ENCODE peak calls at places on chromosome 14, in five cellular contexts. R is psoas muscle, D is bronchial epithelial cell, G is endothelial cell, E is left lung. T is an unnamed sample.

GRCh38 chr14:55942826-55943225 is 175.4 kb upstream of the PELI2 start:
- DNase-seq in R (no peak), D (no peak), G (no peak), E (no peak), T (no peak)

GRCh38 chr14:102917469-102918211 is 4.8 kb upstream of the AMN start:
- DNase-seq in R (peak; percentile 76), D (no peak), G (peak; percentile 78), E (no peak), T (peak; percentile 38)

GRCh38 chr14:99264691-99265090 is 7.3 kb downstream of the BCL11B start:
- DNase-seq in R (no peak), D (no peak), G (no peak), E (no peak), T (no peak)

GRCh38 chr14:90444077-90444696 is 47.4 kb downstream of the CALM1 start:
- DNase-seq in R (peak; percentile 74), D (peak; percentile 100), G (no peak), E (peak; percentile 86), T (no peak)

GRCh38 chr14:78917462-78917861 is 747.3 kb downstream of the NRXN3 start:
- DNase-seq in R (no peak), D (no peak), G (no peak), E (no peak), T (no peak)

GRCh38 chr14:101767618-101768362 is 6.3 kb downstream of the PPP2R5C start:
- DNase-seq in R (no peak), D (no peak), G (no peak), E (no peak), T (no peak)

GRCh38 chr14:85535916-85536834 is 6.2 kb downstream of the FLRT2 start:
- DNase-seq in R (no peak), D (peak; percentile 71), G (no peak), E (no peak), T (no peak)

GRCh38 chr14:68823434-68824206 is 30.8 kb upstream of the ZFP36L1 start:
- DNase-seq in R (no peak), D (no peak), G (no peak), E (no peak), T (no peak)

GRCh38 chr14:61927521-61927920 is 165.3 kb downstream of the SNAPC1 start:
- DNase-seq in R (no peak), D (peak; percentile 91), G (no peak), E (no peak), T (no peak)

GRCh38 chr14:75527449-75528163 is 5.3 kb downstream of the BATF start:
- DNase-seq in R (no peak), D (no peak), G (no peak), E (no peak), T (no peak)

GRCh38 chr14:59939828-59940227 is 19.9 kb downstream of the LRRC9 start:
- DNase-seq in R (no peak), D (no peak), G (no peak), E (no peak), T (no peak)

GRCh38 chr14:70600382-70601157 is at the start of gene MED6:
- DNase-seq in R (peak; percentile 96), D (peak; percentile 83), G (peak; percentile 90), E (peak; percentile 95), T (peak; percentile 87)

GRCh38 chr14:24911324-24912095 is 138.4 kb downstream of the STXBP6 start:
- DNase-seq in R (no peak), D (peak; percentile 10), G (no peak), E (no peak), T (no peak)

GRCh38 chr14:55718551-55718950 is 138.5 kb downstream of the KTN1 start:
- DNase-seq in R (no peak), D (no peak), G (no peak), E (no peak), T (no peak)

GRCh38 chr14:72701610-72702009 is 192.3 kb downstream of the DPF3 start:
- DNase-seq in R (no peak), D (no peak), G (no peak), E (no peak), T (no peak)

GRCh38 chr14:59627011-59627520 is 50.5 kb upstream of the CCDC175 start:
- DNase-seq in R (no peak), D (no peak), G (no peak), E (no peak), T (no peak)

GRCh38 chr14:25943329-25943728 is 654.5 kb downstream of the NOVA1 start:
- DNase-seq in R (no peak), D (no peak), G (no peak), E (no peak), T (no peak)

GRCh38 chr14:32319368-32320049 is 9.6 kb upstream of the AKAP6 start:
- DNase-seq in R (no peak), D (peak; percentile 90), G (no peak), E (no peak), T (no peak)

DNA sequence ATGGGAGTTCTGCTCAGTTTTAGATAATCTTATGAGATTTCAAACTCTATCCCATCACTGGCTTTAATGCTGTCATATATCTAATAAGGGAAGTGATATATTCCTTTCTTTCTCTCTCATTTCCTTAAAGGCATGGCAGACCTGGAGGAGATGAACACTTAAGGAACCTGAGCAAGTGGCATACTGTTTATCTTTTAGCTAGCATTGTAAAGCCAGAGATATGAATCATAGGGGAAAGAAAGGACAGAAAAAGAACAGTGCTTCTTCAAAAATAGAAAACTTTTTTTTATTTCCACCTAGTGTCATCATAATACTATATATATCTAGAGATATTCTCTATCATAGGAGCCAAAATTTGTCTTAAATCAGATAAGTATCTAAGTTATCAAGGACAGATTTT is 68.3 kb upstream of the PSMA6 start:
- DNase-seq in R (no peak), D (no peak), G (no peak), E (no peak), T (no peak)
- TF ChIP-seq CTCF in R (no peak), D (no peak), G (no peak), E (no peak), T (no peak)

GRCh38 chr14:39766397-39767000 is 334.3 kb upstream of the FBXO33 start:
- DNase-seq in R (no peak), D (no peak), G (no peak), E (no peak), T (no peak)
- TF ChIP-seq CTCF in R (no peak), D (no peak), G (no peak), E (no peak), T (no peak)

GRCh38 chr14:95683793-95684192 is 2.4 kb upstream of the TCL1B start:
- DNase-seq in R (no peak), D (no peak), G (no peak), E (no peak), T (no peak)
- TF ChIP-seq CTCF in R (peak; percentile 52), D (peak; percentile 36), G (peak; percentile 51), E (peak; percentile 65), T (peak; percentile 40)

DNA sequence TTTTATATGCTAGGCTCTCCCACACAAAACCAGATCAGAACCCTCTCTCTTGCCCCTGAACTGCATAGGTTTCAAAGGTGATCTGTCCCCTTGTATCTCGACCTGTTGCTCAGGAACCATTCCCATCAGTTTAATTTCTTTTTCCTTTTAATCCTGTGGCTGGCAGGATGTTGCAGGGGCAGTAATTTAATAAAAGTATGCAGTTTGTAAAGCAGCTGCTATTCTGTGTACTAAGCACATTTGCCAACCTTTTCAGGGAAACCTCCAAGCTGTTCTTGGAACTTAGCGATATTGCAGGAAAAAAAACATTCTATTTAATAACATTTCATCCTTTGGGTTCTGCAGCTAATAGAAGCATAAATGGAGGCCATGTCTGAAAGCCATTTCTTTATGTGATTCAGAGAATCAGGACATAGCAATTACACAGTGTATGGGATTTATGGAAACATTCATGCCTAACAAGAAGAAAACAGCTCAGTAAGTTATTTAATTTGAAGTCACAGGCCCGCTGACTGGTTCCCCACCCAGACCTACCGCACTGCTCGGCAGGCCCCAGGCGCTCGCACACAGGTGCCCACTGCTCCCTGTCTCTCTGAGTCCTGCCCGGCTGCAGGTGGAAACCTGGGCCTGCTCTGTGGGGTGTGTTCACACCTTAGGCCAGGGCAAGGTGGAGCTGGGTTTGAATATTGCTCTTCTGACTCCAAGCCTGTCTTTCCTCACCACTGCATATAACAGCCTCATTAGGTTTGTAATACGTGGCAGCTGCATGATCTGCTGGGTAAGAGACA is 119.5 kb downstream of the SLC25A47 start:
- DNase-seq in R (no peak), D (no peak), G (no peak), E (no peak), T (no peak)
- TF ChIP-seq CTCF in R (no peak), D (no peak), G (no peak), E (no peak), T (no peak)

DNA sequence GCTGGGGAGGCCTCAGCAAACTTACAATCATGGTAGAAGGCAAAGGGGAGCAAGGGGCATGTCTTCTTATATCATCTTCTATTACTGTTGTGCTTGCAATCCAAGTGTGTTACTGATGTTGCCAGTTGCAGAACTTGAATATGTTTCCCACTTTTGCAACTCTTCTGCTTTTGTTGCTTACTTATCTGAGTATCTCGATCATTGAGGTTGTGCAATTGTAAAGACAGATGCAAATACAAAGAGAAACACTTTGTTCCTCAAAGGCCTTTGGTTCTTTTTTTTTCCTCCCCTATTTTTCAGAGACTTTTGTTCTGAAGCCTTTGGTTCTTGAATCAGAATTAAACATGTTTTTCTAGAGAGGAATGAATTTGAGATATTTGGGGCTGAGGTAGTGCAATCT is 3.7 kb upstream of the COX8C start:
- DNase-seq in R (no peak), D (no peak), G (no peak), E (no peak), T (no peak)
- TF ChIP-seq CTCF in R (no peak), D (no peak), G (no peak), E (no peak), T (no peak)

GRCh38 chr14:54488646-54489317 is at the start of gene GMFB:
- DNase-seq in R (peak; percentile 97), D (peak; percentile 77), G (peak; percentile 88), E (peak; percentile 93), T (peak; percentile 86)
- TF ChIP-seq CTCF in R (peak; percentile 38), D (peak; percentile 63), G (peak; percentile 30), E (peak; percentile 27), T (no peak)

DNA sequence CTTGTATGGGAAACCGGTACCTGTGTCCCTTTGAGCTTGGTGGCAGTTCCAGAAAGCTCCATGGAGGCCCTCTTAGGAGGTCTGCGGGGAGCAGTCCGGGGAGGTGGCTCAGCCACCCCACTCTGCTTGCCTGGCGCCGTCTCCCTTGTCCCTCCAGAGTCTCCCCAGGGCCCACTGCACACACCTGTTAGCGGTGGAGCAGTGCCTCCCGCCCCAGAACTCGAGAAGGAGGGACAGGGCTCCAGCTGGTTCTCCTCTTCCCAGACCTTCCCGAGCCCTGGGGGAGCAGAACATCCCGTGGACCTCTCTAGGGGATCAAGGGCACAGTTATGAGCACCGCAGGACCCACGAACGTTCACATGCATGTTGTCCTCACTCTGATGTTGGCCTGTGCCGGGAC is 10.8 kb downstream of the ASPG start:
- DNase-seq in R (peak; percentile 26), D (no peak), G (no peak), E (no peak), T (no peak)
- TF ChIP-seq CTCF in R (no peak), D (no peak), G (no peak), E (no peak), T (no peak)

T was measured in natural killer cell.